ENCODE peak calls at places on chromosomes 1 and 21, in nine cellular contexts. N is prostate gland, V is GM23248, D is sigmoid colon, M is SJSA1, U is AG04450, J is IMR-90, G is psoas muscle, Y is fibroblast of lung. S is an unnamed sample.

GRCh38 chr1:231557898-231558710 is 29.6 kb downstream of the TSNAX start:
- DNase-seq in N (no peak), V (peak), D (no peak), M (peak), U (no peak), J (peak), G (no peak), Y (peak), S (no peak)

GRCh38 chr1:119001181-119002018 is 13.3 kb upstream of the TBX15 start:
- DNase-seq in N (no peak), V (peak), D (peak), M (no peak), U (no peak), J (no peak), G (peak), Y (no peak), S (no peak)

GRCh38 chr1:14926818-14927555 is 226.6 kb upstream of the TMEM51 start:
- DNase-seq in N (no peak), V (no peak), D (no peak), M (no peak), U (no peak), J (no peak), G (no peak), Y (no peak), S (no peak)

GRCh38 chr1:87392241-87393192 is 63.8 kb downstream of the LMO4 start:
- DNase-seq in N (no peak), V (peak), D (no peak), M (peak), U (no peak), J (peak), G (no peak), Y (peak), S (no peak)

GRCh38 chr1:37997256-37998088 is 7.7 kb upstream of the SF3A3 start:
- DNase-seq in N (no peak), V (no peak), D (no peak), M (no peak), U (no peak), J (no peak), G (no peak), Y (no peak), S (no peak)

GRCh38 chr21:36463991-36464390 is 15.9 kb downstream of the CLDN14 start:
- DNase-seq in N (no peak), V (no peak), D (no peak), M (no peak), U (no peak), J (no peak), G (no peak), Y (no peak), S (no peak)

GRCh38 chr1:189637041-189637440 is 840.6 kb downstream of the BRINP3 start:
- DNase-seq in N (no peak), V (no peak), D (no peak), M (no peak), U (no peak), J (no peak), G (no peak), Y (no peak), S (no peak)

GRCh38 chr1:94999456-95000131 is 72.7 kb upstream of the CNN3 start:
- DNase-seq in N (no peak), V (no peak), D (no peak), M (no peak), U (no peak), J (no peak), G (no peak), Y (no peak), S (no peak)

GRCh38 chr1:204251286-204251685 is 37.5 kb upstream of the GOLT1A start:
- DNase-seq in N (no peak), V (no peak), D (no peak), M (no peak), U (no peak), J (no peak), G (no peak), Y (no peak), S (no peak)

GRCh38 chr21:41197582-41197981 is 29.6 kb downstream of the BACE2 start:
- DNase-seq in N (no peak), V (no peak), D (no peak), M (no peak), U (no peak), J (no peak), G (no peak), Y (no peak), S (no peak)

GRCh38 chr1:47351305-47351704 is 17.7 kb downstream of the CMPK1 start:
- DNase-seq in N (no peak), V (peak), D (no peak), M (no peak), U (no peak), J (peak), G (no peak), Y (no peak), S (no peak)

GRCh38 chr1:164611754-164612642 is 53.0 kb downstream of the PBX1 start:
- DNase-seq in N (peak), V (peak), D (no peak), M (peak), U (peak), J (peak), G (no peak), Y (peak), S (no peak)

GRCh38 chr1:4933232-4933631 is 278.8 kb downstream of the AJAP1 start:
- DNase-seq in N (no peak), V (no peak), D (no peak), M (no peak), U (no peak), J (no peak), G (no peak), Y (no peak), S (no peak)

GRCh38 chr1:207219979-207220889 is 101.2 kb upstream of the CD55 start:
- DNase-seq in N (no peak), V (no peak), D (no peak), M (no peak), U (no peak), J (no peak), G (no peak), Y (no peak), S (no peak)

GRCh38 chr21:29077651-29078090 is 4.2 kb upstream of the CCT8 start:
- DNase-seq in N (peak), V (no peak), D (no peak), M (no peak), U (no peak), J (peak), G (no peak), Y (peak), S (no peak)

GRCh38 chr1:19076841-19077616 is 120.6 kb upstream of the IFFO2 start:
- DNase-seq in N (no peak), V (no peak), D (no peak), M (no peak), U (no peak), J (no peak), G (peak), Y (no peak), S (no peak)

GRCh38 chr1:39081266-39082139 is 55.4 kb downstream of the NDUFS5 start:
- DNase-seq in N (no peak), V (peak), D (no peak), M (no peak), U (no peak), J (no peak), G (peak), Y (no peak), S (no peak)

GRCh38 chr1:46284597-46285564 is 18.5 kb downstream of the LRRC41 start:
- DNase-seq in N (no peak), V (peak), D (no peak), M (no peak), U (peak), J (peak), G (no peak), Y (peak), S (no peak)

GRCh38 chr1:220726634-220727033 is 21.5 kb upstream of the MTARC2 start:
- DNase-seq in N (no peak), V (no peak), D (no peak), M (no peak), U (no peak), J (no peak), G (no peak), Y (no peak), S (no peak)

GRCh38 chr1:77888429-77889239 is at the start of gene NEXN:
- DNase-seq in N (peak), V (peak), D (peak), M (peak), U (peak), J (peak), G (peak), Y (peak), S (no peak)

GRCh38 chr1:52667984-52668383 is 30.2 kb downstream of the COA7 start:
- DNase-seq in N (no peak), V (no peak), D (no peak), M (no peak), U (no peak), J (no peak), G (no peak), Y (no peak), S (no peak)

GRCh38 chr1:100700586-100700985 is 19.0 kb upstream of the VCAM1 start:
- DNase-seq in N (no peak), V (peak), D (no peak), M (no peak), U (no peak), J (peak), G (no peak), Y (no peak), S (no peak)

GRCh38 chr21:44697811-44698734 is 1.1 kb downstream of the KRTAP10-12 start:
- DNase-seq in N (no peak), V (no peak), D (no peak), M (no peak), U (no peak), J (no peak), G (no peak), Y (no peak), S (no peak)

GRCh38 chr1:206757524-206758266 is 12.9 kb upstream of the IL19 start:
- DNase-seq in N (no peak), V (no peak), D (no peak), M (no peak), U (no peak), J (no peak), G (no peak), Y (no peak), S (no peak)

GRCh38 chr1:115717541-115717940 is 51.0 kb downstream of the CASQ2 start:
- DNase-seq in N (peak), V (peak), D (peak), M (peak), U (no peak), J (peak), G (peak), Y (peak), S (no peak)

GRCh38 chr1:207242911-207243310 is 78.6 kb upstream of the CD55 start:
- DNase-seq in N (no peak), V (no peak), D (no peak), M (no peak), U (no peak), J (no peak), G (no peak), Y (no peak), S (no peak)

GRCh38 chr1:240152611-240153297 is 61.1 kb downstream of the FMN2 start:
- DNase-seq in N (no peak), V (peak), D (no peak), M (no peak), U (no peak), J (peak), G (no peak), Y (no peak), S (no peak)

GRCh38 chr1:211472724-211473123 is 19.2 kb downstream of the RD3 start:
- DNase-seq in N (no peak), V (no peak), D (no peak), M (no peak), U (no peak), J (no peak), G (no peak), Y (no peak), S (no peak)

GRCh38 chr1:167669209-167670139 is 39.4 kb downstream of the RCSD1 start:
- DNase-seq in N (no peak), V (no peak), D (no peak), M (no peak), U (no peak), J (no peak), G (peak), Y (no peak), S (no peak)

GRCh38 chr1:234845097-234845660 is 235.2 kb upstream of the IRF2BP2 start:
- DNase-seq in N (no peak), V (no peak), D (no peak), M (no peak), U (no peak), J (no peak), G (no peak), Y (no peak), S (no peak)
- H3K27ac ChIP-seq in N (no peak), V (no peak), D (no peak), M (peak), U (no peak), J (peak), G (no peak), Y (no peak), S (no peak)

GRCh38 chr1:162631546-162632233 is 574 bp upstream of the DDR2 start:
- DNase-seq in N (no peak), V (peak), D (peak), M (peak), U (peak), J (peak), G (no peak), Y (peak), S (no peak)
- H3K4me3 ChIP-seq in N (peak), V (peak), D (peak), M (peak), U (peak), J (peak), G (peak), Y (peak), S (peak)

DNA sequence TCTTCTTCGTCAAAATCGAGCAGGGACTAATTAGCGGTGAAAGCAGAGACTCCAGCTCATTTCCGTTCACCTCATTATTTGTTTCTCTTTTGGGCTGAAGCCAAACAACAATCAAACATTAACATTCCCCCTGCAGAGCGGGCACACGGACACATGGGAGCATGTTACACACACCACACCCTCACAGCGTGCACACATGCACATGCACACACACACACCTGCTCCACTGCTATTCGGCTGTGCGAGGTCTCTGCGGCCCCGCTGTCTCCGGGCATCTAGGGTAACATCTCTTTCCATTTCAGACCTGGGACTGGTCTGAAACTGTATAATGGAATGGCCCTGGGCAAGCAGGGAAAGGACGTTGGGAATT is 58.4 kb upstream of the LRRC8D start:
- DNase-seq in N (no peak), V (no peak), D (no peak), M (no peak), U (no peak), J (no peak), G (no peak), Y (no peak), S (no peak)
- H3K27ac ChIP-seq in N (no peak), V (no peak), D (no peak), M (no peak), U (no peak), J (no peak), G (no peak), Y (no peak), S (no peak)

DNA sequence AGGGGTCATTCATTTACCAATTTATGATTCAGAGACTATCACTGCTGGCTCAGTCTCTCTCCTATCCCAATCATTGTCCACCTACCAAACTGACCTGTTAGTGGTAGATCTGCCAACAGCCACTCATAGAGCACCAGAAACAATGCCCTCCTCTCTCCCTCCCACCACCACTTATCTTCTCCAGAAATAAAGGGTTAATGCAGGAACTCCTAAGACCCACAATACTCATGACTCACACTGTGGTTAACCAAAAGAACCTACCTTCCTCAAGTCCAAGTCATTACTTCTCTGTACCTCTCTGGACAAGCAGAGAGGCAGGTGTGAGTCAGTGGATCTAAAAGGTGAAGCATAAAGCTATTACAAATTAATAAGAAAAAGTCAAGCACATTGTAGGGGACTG is 40.9 kb upstream of the CAMK1G start:
- DNase-seq in N (no peak), V (peak), D (no peak), M (no peak), U (no peak), J (no peak), G (no peak), Y (no peak), S (no peak)
- H3K4me3 ChIP-seq in N (no peak), V (no peak), D (no peak), M (no peak), U (no peak), J (no peak), G (no peak), Y (no peak), S (no peak)

DNA sequence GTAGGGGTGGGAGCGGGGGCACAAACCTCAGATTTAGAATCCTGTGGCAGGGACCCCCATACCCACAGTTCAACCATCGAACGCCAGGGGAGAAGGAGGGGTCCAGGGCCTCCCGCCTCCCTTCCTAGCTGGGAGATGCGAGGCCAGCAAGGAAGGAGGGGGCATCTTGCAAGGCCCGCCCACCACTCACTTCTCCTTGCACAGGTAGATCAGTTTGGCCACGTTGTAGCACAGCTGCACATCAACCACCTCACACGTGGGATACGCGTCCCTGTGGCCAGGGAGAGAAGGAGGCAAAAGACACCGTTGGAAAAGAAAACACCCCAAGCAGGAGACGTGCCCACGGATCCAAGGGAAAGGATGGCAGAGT is 19.6 kb downstream of the TMEM63A start:
- DNase-seq in N (no peak), V (no peak), D (no peak), M (no peak), U (no peak), J (no peak), G (peak), Y (no peak), S (no peak)
- H3K27ac ChIP-seq in N (no peak), V (no peak), D (peak), M (no peak), U (no peak), J (no peak), G (no peak), Y (no peak), S (no peak)